ENCODE peak calls at places on chromosomes 5 and 9, in eight cellular contexts. X is Caki2; V is pons; W is epithelial cell of esophagus; R is cardiac muscle cell; B is hepatocyte; P is CMK; D is activated CD4-positive, alpha-beta T cell treated with anti-CD3 and anti-CD28 coated beads for 4 hours. M is an unnamed sample.

GRCh38 chr5:138944527-138945322 is 69.6 kb upstream of the LRRTM2 start:
- DNase-seq in X (peak), V (no peak), W (no peak), R (peak), B (no peak), P (no peak), D (no peak), M (peak)

GRCh38 chr5:23506329-23507236 is 826 bp upstream of the PRDM9 start:
- DNase-seq in X (no peak), V (peak), W (peak), R (peak), B (peak), P (no peak), D (no peak), M (peak)

GRCh38 chr9:6049798-6050197 is 34.4 kb upstream of the RANBP6 start:
- DNase-seq in X (no peak), V (no peak), W (peak), R (peak), B (no peak), P (no peak), D (no peak), M (no peak)

GRCh38 chr9:112377684-112378344 is 2.1 kb upstream of the HSDL2 start:
- DNase-seq in X (no peak), V (no peak), W (no peak), R (no peak), B (no peak), P (no peak), D (no peak), M (no peak)

GRCh38 chr5:66684663-66685062 is 88.5 kb downstream of the MAST4 start:
- DNase-seq in X (no peak), V (no peak), W (no peak), R (no peak), B (no peak), P (no peak), D (no peak), M (no peak)

GRCh38 chr9:19410594-19410993 is 1.8 kb downstream of the ACER2 start:
- DNase-seq in X (no peak), V (no peak), W (no peak), R (no peak), B (no peak), P (no peak), D (no peak), M (no peak)

GRCh38 chr9:31799953-31800609 is 584.4 kb upstream of the ACO1 start:
- DNase-seq in X (peak), V (no peak), W (peak), R (peak), B (peak), P (no peak), D (no peak), M (peak)

GRCh38 chr5:73067213-73067612 is 53.2 kb upstream of the TMEM171 start:
- DNase-seq in X (no peak), V (no peak), W (no peak), R (no peak), B (no peak), P (no peak), D (no peak), M (no peak)

GRCh38 chr5:133410335-133410828 is 202.0 kb downstream of the FSTL4 start:
- DNase-seq in X (no peak), V (no peak), W (no peak), R (no peak), B (no peak), P (no peak), D (no peak), M (no peak)

GRCh38 chr5:87650284-87650683 is 237.6 kb upstream of the CCNH start:
- DNase-seq in X (no peak), V (no peak), W (peak), R (no peak), B (no peak), P (no peak), D (no peak), M (no peak)

GRCh38 chr9:38338359-38339014 is 54.0 kb upstream of the ALDH1B1 start:
- DNase-seq in X (peak), V (no peak), W (no peak), R (no peak), B (no peak), P (no peak), D (no peak), M (no peak)

GRCh38 chr9:127661342-127661741 is 45.4 kb upstream of the CFAP157 start:
- DNase-seq in X (no peak), V (peak), W (no peak), R (no peak), B (no peak), P (no peak), D (no peak), M (no peak)

GRCh38 chr5:157236423-157236822 is 29.5 kb upstream of the CYFIP2 start:
- DNase-seq in X (no peak), V (no peak), W (no peak), R (no peak), B (no peak), P (no peak), D (no peak), M (no peak)

GRCh38 chr5:170393958-170394357 is 4.8 kb upstream of the KCNMB1 start:
- DNase-seq in X (no peak), V (peak), W (no peak), R (no peak), B (no peak), P (no peak), D (no peak), M (no peak)

GRCh38 chr5:14773588-14773987 is 98.0 kb downstream of the ANKH start:
- DNase-seq in X (no peak), V (no peak), W (no peak), R (no peak), B (no peak), P (no peak), D (no peak), M (no peak)

GRCh38 chr9:17003576-17004240 is 131.1 kb upstream of the CNTLN start:
- DNase-seq in X (no peak), V (no peak), W (peak), R (peak), B (no peak), P (no peak), D (no peak), M (peak)

GRCh38 chr5:115507682-115508081 is 36.9 kb downstream of the FEM1C start:
- DNase-seq in X (no peak), V (no peak), W (no peak), R (peak), B (no peak), P (no peak), D (no peak), M (peak)

GRCh38 chr9:129280236-129281231 is 102.5 kb upstream of the IER5L start:
- DNase-seq in X (no peak), V (peak), W (no peak), R (no peak), B (no peak), P (no peak), D (no peak), M (no peak)

GRCh38 chr9:113399646-113400200 is 1.4 kb downstream of the ALAD start:
- DNase-seq in X (no peak), V (no peak), W (no peak), R (no peak), B (no peak), P (no peak), D (no peak), M (no peak)

GRCh38 chr5:131406997-131407638 is 143.3 kb downstream of the CDC42SE2 start:
- DNase-seq in X (no peak), V (no peak), W (no peak), R (no peak), B (no peak), P (no peak), D (no peak), M (no peak)

GRCh38 chr5:150626853-150627276 is 13.6 kb upstream of the SYNPO start:
- DNase-seq in X (no peak), V (no peak), W (peak), R (peak), B (no peak), P (no peak), D (no peak), M (peak)

GRCh38 chr5:153267506-153267905 is 223.0 kb upstream of the GRIA1 start:
- DNase-seq in X (no peak), V (no peak), W (peak), R (no peak), B (peak), P (no peak), D (no peak), M (no peak)

GRCh38 chr5:132309679-132310078 is 15.5 kb downstream of the SLC22A4 start:
- DNase-seq in X (no peak), V (no peak), W (no peak), R (no peak), B (no peak), P (no peak), D (no peak), M (no peak)

GRCh38 chr9:79763861-79764260 is 192.1 kb downstream of the TLE4 start:
- DNase-seq in X (no peak), V (no peak), W (no peak), R (peak), B (no peak), P (no peak), D (no peak), M (no peak)

GRCh38 chr9:127566351-127567001 is 45.6 kb upstream of the STXBP1 start:
- DNase-seq in X (no peak), V (no peak), W (peak), R (no peak), B (peak), P (no peak), D (no peak), M (peak)

GRCh38 chr9:125743687-125744428 is 3.3 kb upstream of the PBX3 start:
- DNase-seq in X (no peak), V (no peak), W (no peak), R (no peak), B (no peak), P (no peak), D (no peak), M (no peak)

GRCh38 chr9:38059233-38059936 is 9.6 kb downstream of the SHB start:
- DNase-seq in X (no peak), V (no peak), W (no peak), R (no peak), B (no peak), P (no peak), D (no peak), M (peak)

GRCh38 chr9:69379250-69379982 is 54.4 kb downstream of the ENTREP1 start:
- DNase-seq in X (peak), V (peak), W (peak), R (peak), B (no peak), P (no peak), D (no peak), M (peak)

M was measured in kidney glomerular epithelial cell.